ENCODE peak calls at places on chromosomes 4 and X, in six cellular contexts. T, F, W, S, C and P are unnamed samples. For H3K36me3, the result is how much of the 10 kb centered on the place peaks cover.

GRCh38 chrX:113473418-113473817 is 632.8 kb upstream of the AMOT start:
- DNase-seq in T (no peak), F (no peak), W (no peak), S (no peak), C (no peak), P (no peak)

GRCh38 chrX:72712094-72712755 is 1.9 kb downstream of the PHKA1 start:
- DNase-seq in T (no peak), F (no peak), W (no peak), S (no peak), C (no peak), P (no peak)

GRCh38 chr4:88320780-88321373 is 36.5 kb upstream of the PPM1K start:
- DNase-seq in T (peak), F (no peak), W (peak), S (no peak), C (no peak), P (no peak)

GRCh38 chr4:56475917-56476316 is 8.5 kb downstream of the SRP72 start:
- DNase-seq in T (no peak), F (no peak), W (no peak), S (no peak), C (no peak), P (no peak)

GRCh38 chrX:71098302-71098701 is 2.7 kb downstream of the FOXO4 start:
- DNase-seq in T (peak), F (peak), W (peak), S (no peak), C (no peak), P (no peak)

GRCh38 chrX:21741378-21741777 is 16.5 kb downstream of the SMPX start:
- DNase-seq in T (no peak), F (no peak), W (no peak), S (no peak), C (no peak), P (no peak)

GRCh38 chrX:107728342-107729099 is 47.1 kb downstream of the TSC22D3 start:
- DNase-seq in T (no peak), F (no peak), W (no peak), S (no peak), C (no peak), P (no peak)

GRCh38 chr4:100098681-100099080 is 91.6 kb downstream of the DDIT4L start:
- DNase-seq in T (no peak), F (no peak), W (no peak), S (no peak), C (no peak), P (no peak)

GRCh38 chr4:136495076-136495475 is 1037.2 kb downstream of the PCDH18 start:
- DNase-seq in T (peak), F (no peak), W (no peak), S (no peak), C (no peak), P (no peak)

GRCh38 chrX:9392445-9392844 is 72.4 kb upstream of the TBL1X start:
- DNase-seq in T (no peak), F (no peak), W (no peak), S (no peak), C (no peak), P (no peak)

GRCh38 chrX:152635941-152636340 is 1.8 kb upstream of the GABRQ start:
- DNase-seq in T (peak), F (no peak), W (peak), S (no peak), C (no peak), P (peak)

GRCh38 chrX:84320606-84321005 is 132.6 kb upstream of the RPS6KA6 start:
- DNase-seq in T (no peak), F (no peak), W (no peak), S (no peak), C (no peak), P (no peak)

GRCh38 chr4:110978761-110979160 is 355.9 kb upstream of the PITX2 start:
- DNase-seq in T (no peak), F (no peak), W (no peak), S (no peak), C (no peak), P (no peak)

GRCh38 chrX:68343551-68343950 is 89.7 kb downstream of the OPHN1 start:
- DNase-seq in T (no peak), F (no peak), W (no peak), S (no peak), C (no peak), P (no peak)

GRCh38 chr4:116018831-116019230 is 905.4 kb upstream of the NDST4 start:
- DNase-seq in T (no peak), F (no peak), W (no peak), S (no peak), C (no peak), P (no peak)

GRCh38 chr4:126568652-126569580 is 1063.8 kb upstream of the INTU start:
- DNase-seq in T (no peak), F (no peak), W (no peak), S (no peak), C (no peak), P (no peak)

GRCh38 chr4:157808796-157809408 is 363.9 kb downstream of the GASK1B start:
- DNase-seq in T (no peak), F (no peak), W (no peak), S (no peak), C (no peak), P (no peak)
- TF ChIP-seq POLR2AphosphoS5 in T (no peak), F (no peak), W (no peak), S (no peak), C (no peak), P (no peak)

GRCh38 chrX:74262472-74263209 is 41.3 kb upstream of the ZCCHC13 start:
- DNase-seq in T (peak), F (no peak), W (no peak), S (no peak), C (no peak), P (no peak)

DNA sequence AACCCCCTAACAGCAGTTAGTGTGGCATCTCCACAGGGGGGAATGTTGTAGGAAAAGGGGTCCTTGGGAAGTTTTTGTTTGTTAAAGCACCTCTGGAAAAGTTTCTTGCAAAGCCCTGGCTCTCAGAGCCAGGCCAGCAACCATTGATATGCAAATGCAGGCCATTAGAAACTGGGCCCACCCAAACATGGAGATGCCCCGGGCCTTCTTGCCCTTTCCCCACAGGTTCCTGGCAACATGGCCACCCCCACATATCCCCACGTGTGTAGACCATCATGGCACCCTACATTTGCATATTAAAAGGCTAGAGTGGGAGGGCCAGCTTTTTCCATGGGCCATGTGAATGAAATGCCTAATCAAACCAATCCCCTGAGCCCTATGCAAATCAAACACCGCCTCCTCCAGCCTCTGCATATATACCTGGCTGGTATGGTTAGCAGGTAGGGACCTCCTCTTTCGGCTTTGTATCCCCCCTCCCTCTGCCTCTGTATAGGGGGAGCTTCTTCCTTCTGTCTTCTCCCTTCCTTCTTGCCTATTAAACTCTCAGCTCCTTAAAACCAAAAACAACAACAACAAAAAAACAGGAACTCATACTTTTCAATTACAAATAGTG is 44.0 kb upstream of the ZCCHC13 start:
- DNase-seq in T (peak), F (no peak), W (no peak), S (no peak), C (no peak), P (no peak)
- H3K36me3 ChIP-seq in T (under half), F (under half), W (under half), S (under half), C (under half), P (under half)

GRCh38 chr4:77652237-77652897 is 46.7 kb downstream of the CXCL13 start:
- DNase-seq in T (no peak), F (no peak), W (no peak), S (no peak), C (no peak), P (no peak)
- TF ChIP-seq POLR2AphosphoS5 in T (no peak), F (no peak), W (no peak), S (no peak), C (no peak), P (no peak)

DNA sequence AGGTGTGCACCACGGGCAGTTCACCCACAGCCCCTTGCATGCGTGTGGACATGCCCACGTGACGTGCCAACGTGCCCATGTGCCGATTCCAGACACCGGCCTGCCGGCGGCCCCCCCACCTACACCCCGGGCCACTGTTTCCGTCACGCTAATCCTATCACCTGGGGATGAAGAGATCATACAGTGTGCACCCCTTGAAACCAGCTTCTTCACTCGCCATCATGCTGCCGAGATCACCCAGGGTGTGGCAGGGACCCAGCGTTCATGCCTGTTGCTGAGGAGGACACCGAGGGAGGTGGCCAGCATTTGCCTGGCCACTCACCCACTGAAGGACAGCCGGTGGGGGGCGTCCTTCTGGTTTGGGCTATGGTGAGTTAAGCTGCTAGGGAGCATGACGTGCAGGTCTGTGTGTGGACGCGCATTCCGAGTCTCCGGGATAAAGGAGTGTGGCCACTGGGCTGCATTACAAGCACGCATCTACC is 14.1 kb downstream of the CTBP1 start:
- DNase-seq in T (peak), F (peak), W (no peak), S (no peak), C (no peak), P (no peak)
- H3K36me3 ChIP-seq in T (under half), F (half or more), W (under half), S (under half), C (half or more), P (half or more)

DNA sequence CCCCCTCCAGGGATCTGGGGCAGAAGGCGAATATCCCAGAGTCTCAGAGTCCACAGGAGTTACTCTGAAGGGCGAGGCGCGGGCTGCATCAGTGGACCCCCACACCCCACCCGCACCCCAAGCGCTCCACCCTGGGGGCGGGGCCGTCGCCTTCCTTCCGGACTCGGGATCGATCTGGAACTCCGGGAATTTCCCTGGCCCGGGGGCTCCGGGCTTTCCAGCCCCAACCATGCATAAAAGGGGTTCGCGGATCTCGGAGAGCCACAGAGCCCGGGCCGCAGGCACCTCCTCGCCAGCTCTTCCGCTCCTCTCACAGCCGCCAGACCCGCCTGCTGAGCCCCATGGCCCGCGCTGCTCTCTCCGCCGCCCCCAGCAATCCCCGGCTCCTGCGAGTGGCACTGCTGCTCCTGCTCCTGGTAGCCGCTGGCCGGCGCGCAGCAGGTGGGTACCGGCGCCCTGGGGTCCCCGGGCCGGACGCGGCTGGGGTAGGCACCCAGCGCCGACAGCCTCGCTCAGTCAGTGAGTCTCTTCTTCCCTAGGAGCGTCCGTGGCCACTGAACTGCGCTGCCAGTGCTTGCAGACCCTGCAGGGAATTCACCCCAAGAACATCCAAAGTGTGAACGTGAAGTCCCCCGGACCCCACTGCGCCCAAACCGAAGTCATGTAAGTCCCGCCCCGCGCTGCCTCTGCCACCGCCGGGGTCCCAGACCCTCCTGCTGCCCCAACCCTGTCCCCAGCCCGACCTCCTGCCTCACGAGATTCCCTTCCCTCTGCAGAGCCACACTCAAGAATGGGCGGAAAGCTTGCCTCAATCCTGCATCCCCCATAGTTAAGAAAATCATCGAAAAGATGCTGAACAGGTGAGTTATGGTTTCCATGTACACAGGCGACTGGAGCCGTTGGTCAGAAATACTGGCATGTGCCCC is at the start of gene CXCL1:
- DNase-seq in T (peak), F (peak), W (peak), S (no peak), C (no peak), P (no peak)
- TF ChIP-seq POLR2AphosphoS5 in T (peak), F (no peak), W (no peak), S (no peak), C (no peak), P (no peak)

GRCh38 chrX:55450259-55450658 is 1.7 kb upstream of the MAGEH1 start:
- DNase-seq in T (peak), F (no peak), W (no peak), S (no peak), C (no peak), P (no peak)

GRCh38 chrX:55451990-55452824 is at the start of gene MAGEH1:
- DNase-seq in T (peak), F (peak), W (peak), S (peak), C (peak), P (no peak)

GRCh38 chrX:55452825-55453124 is 848 bp downstream of the MAGEH1 start:
- DNase-seq in T (no peak), F (no peak), W (no peak), S (no peak), C (no peak), P (no peak)

GRCh38 chrX:55451125-55451524 is 802 bp upstream of the MAGEH1 start:
- DNase-seq in T (no peak), F (no peak), W (no peak), S (no peak), C (no peak), P (no peak)

DNA sequence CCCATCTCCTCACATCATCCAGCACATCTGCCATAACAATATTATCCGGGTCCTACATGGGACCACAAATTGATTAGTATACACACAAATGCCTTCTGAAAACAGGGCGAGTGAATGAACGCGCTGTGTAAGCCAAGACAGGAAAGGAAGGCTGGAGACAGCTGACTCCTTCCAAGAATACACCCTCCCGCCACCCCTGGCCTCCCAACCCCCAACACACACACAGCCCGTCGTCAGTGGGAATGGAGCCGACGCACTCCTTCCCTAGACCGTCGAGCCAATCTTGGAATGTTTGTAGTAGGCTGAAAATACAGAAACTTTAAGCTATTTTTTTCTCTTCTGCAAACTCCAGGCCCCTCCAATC is 319 bp upstream of the MAGEH1 start:
- DNase-seq in T (no peak), F (no peak), W (no peak), S (no peak), C (no peak), P (no peak)
- H3K36me3 ChIP-seq in T (under half), F (under half), W (under half), S (under half), C (under half), P (under half)

GRCh38 chr4:8283161-8283560 is 13.6 kb downstream of the HTRA3 start:
- DNase-seq in T (no peak), F (peak), W (no peak), S (no peak), C (no peak), P (no peak)

GRCh38 chr4:8285143-8285975 is 15.8 kb downstream of the HTRA3 start:
- DNase-seq in T (no peak), F (peak), W (no peak), S (no peak), C (no peak), P (no peak)

GRCh38 chr4:8282742-8283141 is 13.2 kb downstream of the HTRA3 start:
- DNase-seq in T (no peak), F (peak), W (no peak), S (no peak), C (no peak), P (no peak)

GRCh38 chr4:8283631-8284121 is 14.1 kb downstream of the HTRA3 start:
- DNase-seq in T (peak), F (peak), W (no peak), S (no peak), C (no peak), P (no peak)

GRCh38 chr4:8284391-8284790 is 14.8 kb downstream of the HTRA3 start:
- DNase-seq in T (no peak), F (peak), W (no peak), S (no peak), C (no peak), P (no peak)
- TF ChIP-seq POLR2AphosphoS5 in T (no peak), F (no peak), W (no peak), S (no peak), C (no peak), P (no peak)

GRCh38 chrX:119071381-119071780 is 1.4 kb upstream of the CT47C1 start:
- DNase-seq in T (no peak), F (no peak), W (no peak), S (no peak), C (no peak), P (no peak)

GRCh38 chrX:119069128-119069527 is 3.7 kb upstream of the CT47C1 start:
- DNase-seq in T (no peak), F (no peak), W (no peak), S (no peak), C (no peak), P (no peak)

GRCh38 chrX:119063428-119063827 is 9.4 kb upstream of the CT47C1 start:
- DNase-seq in T (no peak), F (no peak), W (no peak), S (no peak), C (no peak), P (no peak)

GRCh38 chrX:119069762-119070161 is 3.0 kb upstream of the CT47C1 start:
- DNase-seq in T (no peak), F (no peak), W (no peak), S (no peak), C (no peak), P (no peak)

DNA sequence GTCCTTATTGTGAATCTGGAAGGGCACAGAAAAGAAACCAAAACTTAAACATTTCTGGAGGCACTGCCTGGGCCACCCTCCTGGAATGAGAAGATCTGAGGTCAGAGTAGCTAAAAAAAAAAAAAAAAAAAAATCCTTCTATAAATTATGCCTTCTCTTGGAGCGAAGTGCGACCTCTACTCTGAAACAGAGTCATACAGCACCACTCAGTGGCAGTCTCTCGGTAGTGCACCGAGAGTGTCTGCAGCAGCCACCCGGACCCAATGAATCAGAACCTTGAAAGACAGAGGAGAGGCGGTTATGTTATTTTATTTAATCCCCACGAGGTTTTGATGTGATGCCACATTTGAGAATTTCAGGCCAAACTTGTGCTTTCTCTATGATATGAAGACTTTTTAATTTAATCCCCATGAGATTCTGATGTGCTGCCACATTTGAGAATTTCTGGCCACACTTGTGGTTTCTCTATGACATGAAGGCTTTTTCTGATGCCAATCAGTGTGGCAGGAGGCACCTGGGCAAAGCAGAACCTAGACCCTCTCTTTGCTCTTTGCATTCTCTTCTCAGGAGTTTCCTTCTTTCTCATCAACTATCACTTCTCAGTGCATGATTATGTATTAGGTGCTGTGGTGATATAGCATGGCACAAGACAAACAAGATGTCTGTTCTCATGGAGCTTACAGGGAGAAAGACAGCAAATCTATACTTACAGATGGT is 5.6 kb upstream of the CT47C1 start:
- DNase-seq in T (peak), F (peak), W (peak), S (peak), C (no peak), P (no peak)
- H3K36me3 ChIP-seq in T (under half), F (under half), W (under half), S (under half), C (under half), P (under half)